ENCODE peak calls at places on chromosome 12, in nine cellular contexts. One of them, this sample, is unnamed.

GRCh38 chr12:19095869-19096480 is 33.6 kb upstream of the PLEKHA5 start:
- DNase-seq in thoracic aorta: no peak
- DNase-seq in psoas muscle: no peak
- DNase-seq in PC-3: peak
- DNase-seq in A549: peak
- DNase-seq in WERI-Rb-1: no peak
- DNase-seq in prostate gland: no peak
- DNase-seq in breast epithelium: no peak
- DNase-seq in right cardiac atrium: no peak
- DNase-seq in this sample: no peak

GRCh38 chr12:61536117-61536516 is 724.1 kb upstream of the USP15 start:
- DNase-seq in thoracic aorta: no peak
- DNase-seq in psoas muscle: no peak
- DNase-seq in PC-3: no peak
- DNase-seq in A549: no peak
- DNase-seq in WERI-Rb-1: no peak
- DNase-seq in prostate gland: no peak
- DNase-seq in breast epithelium: no peak
- DNase-seq in right cardiac atrium: no peak
- DNase-seq in this sample: no peak

GRCh38 chr12:78018939-78019338 is 188.2 kb downstream of the NAV3 start:
- DNase-seq in thoracic aorta: no peak
- DNase-seq in psoas muscle: no peak
- DNase-seq in PC-3: no peak
- DNase-seq in A549: no peak
- DNase-seq in WERI-Rb-1: no peak
- DNase-seq in prostate gland: no peak
- DNase-seq in breast epithelium: no peak
- DNase-seq in right cardiac atrium: no peak
- DNase-seq in this sample: no peak

GRCh38 chr12:42696424-42697149 is 107.0 kb upstream of the PRICKLE1 start:
- DNase-seq in thoracic aorta: no peak
- DNase-seq in psoas muscle: peak
- DNase-seq in PC-3: no peak
- DNase-seq in A549: no peak
- DNase-seq in WERI-Rb-1: no peak
- DNase-seq in prostate gland: no peak
- DNase-seq in breast epithelium: peak
- DNase-seq in right cardiac atrium: peak
- DNase-seq in this sample: no peak

GRCh38 chr12:6735448-6736191 is 11.8 kb downstream of the COPS7A start:
- DNase-seq in thoracic aorta: no peak
- DNase-seq in psoas muscle: peak
- DNase-seq in PC-3: peak
- DNase-seq in A549: peak
- DNase-seq in WERI-Rb-1: peak
- DNase-seq in prostate gland: peak
- DNase-seq in breast epithelium: peak
- DNase-seq in right cardiac atrium: peak
- DNase-seq in this sample: no peak

GRCh38 chr12:57243521-57244305 is 7.3 kb downstream of the STAC3 start:
- DNase-seq in thoracic aorta: no peak
- DNase-seq in psoas muscle: peak
- DNase-seq in PC-3: peak
- DNase-seq in A549: peak
- DNase-seq in WERI-Rb-1: peak
- DNase-seq in prostate gland: peak
- DNase-seq in breast epithelium: peak
- DNase-seq in right cardiac atrium: peak
- DNase-seq in this sample: peak

GRCh38 chr12:46935448-46935847 is 109.7 kb upstream of the SLC38A4 start:
- DNase-seq in thoracic aorta: no peak
- DNase-seq in psoas muscle: no peak
- DNase-seq in PC-3: no peak
- DNase-seq in A549: no peak
- DNase-seq in WERI-Rb-1: no peak
- DNase-seq in prostate gland: no peak
- DNase-seq in breast epithelium: no peak
- DNase-seq in right cardiac atrium: no peak
- DNase-seq in this sample: no peak

GRCh38 chr12:114411081-114411836 is 5.3 kb upstream of the TBX5 start:
- DNase-seq in thoracic aorta: no peak
- DNase-seq in psoas muscle: no peak
- DNase-seq in PC-3: no peak
- DNase-seq in A549: no peak
- DNase-seq in WERI-Rb-1: no peak
- DNase-seq in prostate gland: no peak
- DNase-seq in breast epithelium: no peak
- DNase-seq in right cardiac atrium: peak
- DNase-seq in this sample: no peak

GRCh38 chr12:104485651-104486341 is 29.0 kb downstream of the CHST11 start:
- DNase-seq in thoracic aorta: no peak
- DNase-seq in psoas muscle: no peak
- DNase-seq in PC-3: no peak
- DNase-seq in A549: no peak
- DNase-seq in WERI-Rb-1: no peak
- DNase-seq in prostate gland: no peak
- DNase-seq in breast epithelium: no peak
- DNase-seq in right cardiac atrium: no peak
- DNase-seq in this sample: peak

GRCh38 chr12:16030729-16031128 is 119.6 kb downstream of the DERA start:
- DNase-seq in thoracic aorta: no peak
- DNase-seq in psoas muscle: no peak
- DNase-seq in PC-3: no peak
- DNase-seq in A549: no peak
- DNase-seq in WERI-Rb-1: no peak
- DNase-seq in prostate gland: no peak
- DNase-seq in breast epithelium: no peak
- DNase-seq in right cardiac atrium: no peak
- DNase-seq in this sample: no peak

GRCh38 chr12:57810450-57810849 is 8.1 kb downstream of the AVIL start:
- DNase-seq in thoracic aorta: no peak
- DNase-seq in psoas muscle: no peak
- DNase-seq in PC-3: peak
- DNase-seq in A549: peak
- DNase-seq in WERI-Rb-1: no peak
- DNase-seq in prostate gland: no peak
- DNase-seq in breast epithelium: no peak
- DNase-seq in right cardiac atrium: no peak
- DNase-seq in this sample: no peak

GRCh38 chr12:118164798-118165486 is 29.0 kb downstream of the PEBP1 start:
- DNase-seq in thoracic aorta: no peak
- DNase-seq in psoas muscle: no peak
- DNase-seq in PC-3: peak
- DNase-seq in A549: peak
- DNase-seq in WERI-Rb-1: peak
- DNase-seq in prostate gland: no peak
- DNase-seq in breast epithelium: no peak
- DNase-seq in right cardiac atrium: no peak
- DNase-seq in this sample: no peak

GRCh38 chr12:92796650-92797049 is 93.9 kb downstream of the PLEKHG7 start:
- DNase-seq in thoracic aorta: no peak
- DNase-seq in psoas muscle: no peak
- DNase-seq in PC-3: peak
- DNase-seq in A549: no peak
- DNase-seq in WERI-Rb-1: no peak
- DNase-seq in prostate gland: no peak
- DNase-seq in breast epithelium: no peak
- DNase-seq in right cardiac atrium: no peak
- DNase-seq in this sample: no peak

GRCh38 chr12:123071401-123072304 is 79.2 kb downstream of the PITPNM2 start:
- DNase-seq in thoracic aorta: no peak
- DNase-seq in psoas muscle: peak
- DNase-seq in PC-3: no peak
- DNase-seq in A549: no peak
- DNase-seq in WERI-Rb-1: no peak
- DNase-seq in prostate gland: no peak
- DNase-seq in breast epithelium: no peak
- DNase-seq in right cardiac atrium: peak
- DNase-seq in this sample: no peak
- H3K27ac ChIP-seq in thoracic aorta: no peak
- H3K27ac ChIP-seq in psoas muscle: no peak
- H3K27ac ChIP-seq in PC-3: no peak
- H3K27ac ChIP-seq in A549: no peak
- H3K27ac ChIP-seq in WERI-Rb-1: no peak
- H3K27ac ChIP-seq in prostate gland: no peak
- H3K27ac ChIP-seq in breast epithelium: no peak
- H3K27ac ChIP-seq in right cardiac atrium: peak
- H3K27ac ChIP-seq in this sample: no peak

GRCh38 chr12:75959506-75959905 is 72.1 kb downstream of the PHLDA1 start:
- DNase-seq in thoracic aorta: no peak
- DNase-seq in psoas muscle: no peak
- DNase-seq in PC-3: no peak
- DNase-seq in A549: no peak
- DNase-seq in WERI-Rb-1: no peak
- DNase-seq in prostate gland: no peak
- DNase-seq in breast epithelium: no peak
- DNase-seq in right cardiac atrium: no peak
- DNase-seq in this sample: no peak
- H3K4me3 ChIP-seq in thoracic aorta: no peak
- H3K4me3 ChIP-seq in psoas muscle: no peak
- H3K4me3 ChIP-seq in PC-3: no peak
- H3K4me3 ChIP-seq in A549: no peak
- H3K4me3 ChIP-seq in WERI-Rb-1: no peak
- H3K4me3 ChIP-seq in prostate gland: no peak
- H3K4me3 ChIP-seq in breast epithelium: no peak
- H3K4me3 ChIP-seq in right cardiac atrium: no peak
- H3K4me3 ChIP-seq in this sample: no peak

DNA sequence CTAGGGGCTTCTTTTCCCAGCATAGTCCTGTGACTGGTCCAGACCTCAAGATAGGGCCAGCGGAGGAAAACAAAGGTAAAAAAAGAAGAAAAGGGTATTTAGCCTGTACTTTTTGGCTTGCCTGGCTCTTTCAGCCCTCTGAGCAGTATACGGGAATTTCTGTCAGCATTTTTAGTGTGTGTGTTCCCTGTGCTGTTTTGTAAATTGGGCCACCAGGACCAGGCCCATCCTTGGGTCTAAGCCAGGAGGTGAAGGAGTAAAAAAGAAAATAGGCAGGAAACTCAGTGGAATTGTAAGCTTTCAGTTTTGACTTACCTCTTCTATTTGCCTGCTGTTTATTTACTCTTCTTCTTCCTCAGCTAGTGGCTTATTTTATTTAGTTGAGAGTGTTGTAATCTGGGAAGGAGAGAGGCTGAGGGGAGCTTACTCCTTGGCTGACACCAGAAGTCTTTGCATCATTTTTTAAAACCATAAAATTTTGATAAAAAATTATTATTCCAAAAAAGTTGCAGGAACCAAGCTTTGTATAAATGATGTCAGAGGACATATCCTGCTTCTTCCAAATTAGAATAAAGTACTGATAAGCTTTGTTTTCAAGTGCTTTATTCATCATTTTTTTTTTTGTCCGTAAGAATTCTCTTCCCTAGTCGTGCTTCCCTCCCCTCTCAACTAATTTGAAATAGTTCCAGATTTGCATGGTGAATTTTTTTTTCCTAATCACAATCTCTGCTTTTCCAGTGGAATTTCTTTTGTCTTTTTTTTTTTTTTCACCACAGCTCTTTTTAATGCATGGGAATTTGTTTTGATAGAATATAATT is 63.8 kb downstream of the DIP2B start:
- DNase-seq in thoracic aorta: no peak
- DNase-seq in psoas muscle: no peak
- DNase-seq in PC-3: no peak
- DNase-seq in A549: no peak
- DNase-seq in WERI-Rb-1: no peak
- DNase-seq in prostate gland: no peak
- DNase-seq in breast epithelium: no peak
- DNase-seq in right cardiac atrium: no peak
- DNase-seq in this sample: no peak
- H3K27ac ChIP-seq in thoracic aorta: peak
- H3K27ac ChIP-seq in psoas muscle: peak
- H3K27ac ChIP-seq in PC-3: peak
- H3K27ac ChIP-seq in A549: peak
- H3K27ac ChIP-seq in WERI-Rb-1: no peak
- H3K27ac ChIP-seq in prostate gland: peak
- H3K27ac ChIP-seq in breast epithelium: peak
- H3K27ac ChIP-seq in right cardiac atrium: peak
- H3K27ac ChIP-seq in this sample: no peak

GRCh38 chr12:131905640-131906091 is 11.2 kb downstream of the ULK1 start:
- DNase-seq in thoracic aorta: no peak
- DNase-seq in psoas muscle: no peak
- DNase-seq in PC-3: no peak
- DNase-seq in A549: no peak
- DNase-seq in WERI-Rb-1: no peak
- DNase-seq in prostate gland: no peak
- DNase-seq in breast epithelium: no peak
- DNase-seq in right cardiac atrium: peak
- DNase-seq in this sample: no peak

GRCh38 chr12:131909596-131910219 is 15.3 kb downstream of the ULK1 start:
- DNase-seq in thoracic aorta: no peak
- DNase-seq in psoas muscle: no peak
- DNase-seq in PC-3: no peak
- DNase-seq in A549: no peak
- DNase-seq in WERI-Rb-1: no peak
- DNase-seq in prostate gland: no peak
- DNase-seq in breast epithelium: no peak
- DNase-seq in right cardiac atrium: no peak
- DNase-seq in this sample: no peak

GRCh38 chr12:131908716-131909595 is 14.5 kb downstream of the ULK1 start:
- DNase-seq in thoracic aorta: no peak
- DNase-seq in psoas muscle: no peak
- DNase-seq in PC-3: no peak
- DNase-seq in A549: no peak
- DNase-seq in WERI-Rb-1: no peak
- DNase-seq in prostate gland: no peak
- DNase-seq in breast epithelium: no peak
- DNase-seq in right cardiac atrium: peak
- DNase-seq in this sample: no peak

GRCh38 chr12:131908082-131908715 is 13.8 kb downstream of the ULK1 start:
- DNase-seq in thoracic aorta: no peak
- DNase-seq in psoas muscle: no peak
- DNase-seq in PC-3: no peak
- DNase-seq in A549: no peak
- DNase-seq in WERI-Rb-1: no peak
- DNase-seq in prostate gland: no peak
- DNase-seq in breast epithelium: no peak
- DNase-seq in right cardiac atrium: peak
- DNase-seq in this sample: no peak

DNA sequence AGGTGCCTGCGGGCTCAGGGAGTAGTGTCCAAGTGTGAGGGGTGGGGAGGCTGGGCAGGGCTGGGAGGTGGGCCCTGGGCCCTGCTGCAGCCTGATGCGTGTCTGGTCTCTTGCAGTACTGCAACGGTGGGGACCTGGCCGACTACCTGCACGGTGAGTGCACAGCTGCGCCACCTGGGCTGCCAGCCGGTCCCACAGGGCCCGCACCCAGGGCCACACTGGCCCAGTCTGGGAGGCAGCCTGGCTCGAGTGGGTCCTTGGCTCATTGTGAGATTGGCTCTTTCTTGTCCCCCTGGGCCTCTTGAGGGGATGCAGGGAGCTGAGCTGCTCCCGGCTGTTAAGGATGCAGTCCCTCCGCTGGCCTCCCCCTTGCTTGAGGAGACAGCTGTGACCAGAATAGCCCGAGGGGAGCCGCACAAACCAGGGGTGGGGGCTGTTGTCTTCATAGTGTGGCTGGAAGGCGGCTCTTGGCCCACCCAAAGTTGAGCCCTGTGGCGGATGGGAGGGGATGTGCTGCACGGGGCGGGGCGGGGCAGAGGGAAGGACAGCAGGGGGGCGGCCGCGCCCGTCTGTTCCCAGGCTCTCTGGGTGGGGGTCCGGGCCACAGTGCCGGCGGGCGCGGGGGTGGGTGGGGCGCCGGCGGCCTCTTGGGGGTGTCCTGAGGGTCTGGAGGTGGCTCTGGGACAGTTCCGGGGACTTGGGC is 13.1 kb downstream of the ULK1 start:
- DNase-seq in thoracic aorta: no peak
- DNase-seq in psoas muscle: no peak
- DNase-seq in PC-3: no peak
- DNase-seq in A549: no peak
- DNase-seq in WERI-Rb-1: no peak
- DNase-seq in prostate gland: no peak
- DNase-seq in breast epithelium: no peak
- DNase-seq in right cardiac atrium: peak
- DNase-seq in this sample: no peak
- H3K4me3 ChIP-seq in thoracic aorta: no peak
- H3K4me3 ChIP-seq in psoas muscle: no peak
- H3K4me3 ChIP-seq in PC-3: no peak
- H3K4me3 ChIP-seq in A549: no peak
- H3K4me3 ChIP-seq in WERI-Rb-1: no peak
- H3K4me3 ChIP-seq in prostate gland: no peak
- H3K4me3 ChIP-seq in breast epithelium: no peak
- H3K4me3 ChIP-seq in right cardiac atrium: no peak
- H3K4me3 ChIP-seq in this sample: no peak

This sample was measured in effector memory CD4-positive, alpha-beta T cell.